ENCODE peak calls at places on chromosomes 6 and 20, in five cellular contexts. H, A, P, G and I are unnamed samples.

GRCh38 chr6:29005183-29005885 is at the start of gene ZNF311:
- DNase-seq in H (no peak), A (no peak), P (peak), G (no peak), I (no peak)

GRCh38 chr6:11632231-11632630 is 94.7 kb downstream of the TMEM170B start:
- DNase-seq in H (no peak), A (no peak), P (no peak), G (no peak), I (no peak)

GRCh38 chr20:59814835-59815340 is 118.5 kb downstream of the SYCP2 start:
- DNase-seq in H (peak), A (no peak), P (no peak), G (peak), I (no peak)

GRCh38 chr6:137123078-137123477 is 50.4 kb downstream of the IL22RA2 start:
- DNase-seq in H (no peak), A (no peak), P (no peak), G (no peak), I (no peak)

GRCh38 chr20:22207280-22207679 is 377.1 kb downstream of the FOXA2 start:
- DNase-seq in H (no peak), A (no peak), P (peak), G (no peak), I (no peak)

GRCh38 chr20:46893877-46894578 is 615 bp upstream of the EYA2 start:
- DNase-seq in H (no peak), A (no peak), P (no peak), G (no peak), I (no peak)

GRCh38 chr6:88472731-88473130 is 306.6 kb upstream of the CNR1 start:
- DNase-seq in H (no peak), A (no peak), P (no peak), G (no peak), I (no peak)

GRCh38 chr6:49463612-49463967 is 420 bp downstream of the CENPQ start:
- DNase-seq in H (no peak), A (no peak), P (no peak), G (no peak), I (no peak)

GRCh38 chr6:31559606-31559957 is 12.2 kb downstream of the NFKBIL1 start:
- DNase-seq in H (no peak), A (no peak), P (no peak), G (no peak), I (no peak)

GRCh38 chr6:30862156-30862875 is 22.0 kb upstream of the DDR1 start:
- DNase-seq in H (no peak), A (no peak), P (no peak), G (no peak), I (no peak)

GRCh38 chr6:36025932-36026327 is 1.5 kb upstream of the SLC26A8 start:
- DNase-seq in H (no peak), A (no peak), P (no peak), G (peak), I (no peak)

GRCh38 chr6:83824831-83825230 is 28.3 kb upstream of the RIPPLY2 start:
- DNase-seq in H (no peak), A (no peak), P (no peak), G (no peak), I (no peak)

GRCh38 chr6:116280161-116280959 is 630 bp upstream of the TSPYL1 start:
- DNase-seq in H (no peak), A (no peak), P (no peak), G (no peak), I (no peak)

GRCh38 chr6:32177182-32177787 is 920 bp upstream of the RNF5 start:
- DNase-seq in H (peak), A (no peak), P (peak), G (peak), I (no peak)

GRCh38 chr20:40431611-40432010 is 257.4 kb downstream of the MAFB start:
- DNase-seq in H (no peak), A (no peak), P (no peak), G (no peak), I (no peak)

GRCh38 chr20:3106658-3107463 is 22.3 kb upstream of the AVP start:
- DNase-seq in H (no peak), A (no peak), P (no peak), G (peak), I (peak)

GRCh38 chr6:146361367-146361924 is 182.2 kb upstream of the RAB32 start:
- DNase-seq in H (no peak), A (no peak), P (no peak), G (no peak), I (no peak)

GRCh38 chr6:42453649-42454427 is 2.1 kb upstream of the TRERF1 start:
- DNase-seq in H (peak), A (no peak), P (no peak), G (peak), I (no peak)

GRCh38 chr20:33602826-33603590 is 59.1 kb upstream of the C20orf144 start:
- DNase-seq in H (no peak), A (no peak), P (no peak), G (no peak), I (no peak)

GRCh38 chr6:1494671-1495070 is 105.3 kb downstream of the FOXF2 start:
- DNase-seq in H (no peak), A (no peak), P (no peak), G (no peak), I (no peak)

GRCh38 chr6:110661426-110661825 is 153.8 kb downstream of the CDK19 start:
- DNase-seq in H (no peak), A (no peak), P (no peak), G (no peak), I (no peak)

GRCh38 chr6:75504902-75505233 is 11.3 kb upstream of the FILIP1 start:
- DNase-seq in H (no peak), A (no peak), P (no peak), G (no peak), I (no peak)

GRCh38 chr6:10416516-10416862 is 1.6 kb upstream of the TFAP2A start:
- DNase-seq in H (no peak), A (no peak), P (no peak), G (no peak), I (no peak)

GRCh38 chr20:23918896-23919295 is 39.3 kb upstream of the CST5 start:
- DNase-seq in H (no peak), A (no peak), P (no peak), G (no peak), I (no peak)

GRCh38 chr6:148545901-148546300 is 200.9 kb upstream of the UST start:
- DNase-seq in H (no peak), A (no peak), P (no peak), G (no peak), I (no peak)

GRCh38 chr20:1418335-1418734 is 25.5 kb upstream of the FKBP1A start:
- DNase-seq in H (no peak), A (no peak), P (no peak), G (no peak), I (no peak)

GRCh38 chr6:125869427-125869826 is 78.7 kb downstream of the NCOA7 start:
- DNase-seq in H (no peak), A (no peak), P (no peak), G (no peak), I (no peak)

GRCh38 chr6:168192901-168193815 is 114.1 kb upstream of the FRMD1 start:
- DNase-seq in H (peak), A (peak), P (no peak), G (peak), I (no peak)

GRCh38 chr6:156777866-156778614 is 862 bp downstream of the ARID1B start:
- DNase-seq in H (peak), A (peak), P (peak), G (peak), I (peak)

GRCh38 chr6:99119109-99120031 is 171.6 kb upstream of the FBXL4 start:
- DNase-seq in H (peak), A (no peak), P (peak), G (peak), I (no peak)

GRCh38 chr6:95230071-95230740 is 347.1 kb upstream of the MANEA start:
- DNase-seq in H (no peak), A (no peak), P (no peak), G (no peak), I (no peak)

GRCh38 chr6:21752054-21752811 is 158.7 kb downstream of the SOX4 start:
- DNase-seq in H (no peak), A (no peak), P (no peak), G (no peak), I (no peak)

GRCh38 chr20:46998497-46999190 is 104.0 kb downstream of the EYA2 start:
- DNase-seq in H (no peak), A (no peak), P (no peak), G (peak), I (no peak)

GRCh38 chr20:42959996-42960395 is 229.7 kb downstream of the PTPRT start:
- DNase-seq in H (no peak), A (no peak), P (no peak), G (no peak), I (no peak)

GRCh38 chr6:4582506-4582905 is 193.7 kb upstream of the CDYL start:
- DNase-seq in H (no peak), A (no peak), P (no peak), G (no peak), I (no peak)

GRCh38 chr6:90135672-90136071 is 161.0 kb downstream of the BACH2 start:
- DNase-seq in H (no peak), A (no peak), P (no peak), G (no peak), I (no peak)

GRCh38 chr6:19472850-19473249 is 364.3 kb upstream of the ID4 start:
- DNase-seq in H (peak), A (no peak), P (peak), G (peak), I (no peak)
- TF ChIP-seq CTCF in H (peak), A (no peak), P (peak), G (peak), I (no peak)

DNA sequence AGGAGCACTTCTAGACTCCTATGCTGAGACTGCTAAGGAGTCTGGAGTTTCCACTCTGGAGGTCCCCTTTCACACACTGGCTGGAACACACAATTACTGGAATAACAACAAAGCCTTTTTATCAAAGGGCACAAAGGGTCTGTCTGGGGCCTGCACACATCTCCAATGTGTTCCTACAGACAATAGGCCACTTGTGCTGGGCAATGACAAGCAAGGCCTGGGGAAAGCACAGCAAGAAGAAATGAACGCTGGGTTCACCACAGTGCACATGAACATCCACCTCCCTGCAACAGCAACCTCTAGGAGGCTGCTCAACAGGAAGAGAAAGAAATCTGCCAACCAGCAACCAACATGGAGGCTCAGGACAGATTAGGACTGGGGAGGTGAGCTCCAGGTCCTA is 43.9 kb downstream of the TRPC4AP start:
- DNase-seq in H (no peak), A (no peak), P (no peak), G (no peak), I (no peak)
- TF ChIP-seq CTCF in H (no peak), A (no peak), P (no peak), G (no peak), I (no peak)

DNA sequence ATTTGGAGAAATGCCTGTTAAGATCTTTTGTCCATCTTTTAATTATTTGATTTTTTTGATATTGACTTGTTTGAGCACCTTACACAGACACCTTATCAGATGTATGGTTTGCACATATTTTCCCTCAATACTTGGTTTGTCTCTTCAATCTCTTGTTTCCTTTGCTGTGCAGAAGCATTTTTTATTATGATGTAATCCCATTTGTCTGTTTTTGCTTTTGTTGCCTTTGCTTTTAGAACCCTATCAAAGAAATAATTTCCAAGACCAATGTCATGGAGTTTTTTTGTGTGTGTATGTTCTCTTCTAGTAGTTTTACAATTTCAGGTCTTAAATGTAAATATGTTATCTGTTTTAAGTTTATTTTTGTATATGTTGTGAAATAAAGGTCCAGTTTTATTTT is 73.9 kb downstream of the HTR1B start:
- DNase-seq in H (no peak), A (no peak), P (no peak), G (no peak), I (no peak)
- TF ChIP-seq CTCF in H (no peak), A (no peak), P (no peak), G (no peak), I (no peak)

DNA sequence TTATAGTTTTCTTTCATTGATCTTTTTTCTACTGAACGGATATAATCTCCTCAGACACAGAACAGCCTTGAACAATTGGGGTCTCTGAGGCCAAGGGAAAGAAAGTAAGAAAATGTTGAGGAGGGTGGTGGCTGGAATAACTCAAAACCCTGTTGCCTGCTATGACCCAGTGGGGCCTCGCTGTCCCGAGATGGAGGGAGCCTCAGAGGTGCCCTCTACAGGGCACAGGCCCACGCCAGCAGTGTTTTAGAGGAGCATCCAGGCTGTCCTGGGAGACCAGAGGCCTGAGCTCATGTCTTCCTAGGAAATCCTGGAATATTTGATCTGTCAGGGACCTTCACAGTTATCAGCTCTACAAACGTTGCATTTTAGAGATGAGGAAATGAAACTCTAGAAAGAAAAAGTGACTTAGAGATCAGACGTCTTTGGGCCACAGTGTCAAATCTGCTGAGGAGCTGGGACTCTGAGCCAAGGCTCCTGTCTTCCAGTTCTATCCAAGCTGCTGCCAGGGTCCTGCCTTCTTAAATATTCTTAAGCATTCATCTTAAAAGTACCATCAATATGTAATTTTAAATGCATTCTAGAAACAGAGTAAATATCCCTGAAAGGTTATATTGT is 26.3 kb downstream of the ALDH5A1 start:
- DNase-seq in H (peak), A (peak), P (no peak), G (peak), I (no peak)
- TF ChIP-seq CTCF in H (peak), A (peak), P (peak), G (peak), I (peak)

GRCh38 chr6:8904754-8905153 is 469.4 kb upstream of the SLC35B3 start:
- DNase-seq in H (peak), A (no peak), P (no peak), G (peak), I (no peak)
- TF ChIP-seq CTCF in H (peak), A (no peak), P (no peak), G (peak), I (peak)

DNA sequence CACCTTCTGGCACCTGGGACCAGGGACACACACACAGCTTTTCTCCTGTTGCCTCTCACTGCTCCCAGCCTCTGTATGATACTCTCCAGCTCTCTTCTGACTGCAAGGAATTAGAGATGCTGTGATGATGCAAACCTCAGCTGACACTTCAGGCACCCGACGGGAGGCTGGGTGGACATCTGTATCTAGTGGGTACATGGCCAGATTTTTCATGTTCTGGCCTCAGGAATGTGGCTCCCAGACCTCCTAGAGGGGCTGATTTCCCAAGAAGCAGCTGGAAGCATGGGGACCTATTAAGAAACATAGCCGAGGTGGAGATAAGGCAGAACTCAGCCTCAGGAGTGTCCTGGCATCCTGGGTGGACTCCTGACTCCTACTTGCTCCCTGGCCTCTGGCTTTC is 6.8 kb upstream of the EPB41L1 start:
- DNase-seq in H (no peak), A (peak), P (no peak), G (peak), I (no peak)
- TF ChIP-seq CTCF in H (no peak), A (no peak), P (no peak), G (no peak), I (no peak)

GRCh38 chr6:73879894-73880293 is 183.9 kb downstream of the CD109 start:
- DNase-seq in H (no peak), A (no peak), P (no peak), G (no peak), I (no peak)
- TF ChIP-seq CTCF in H (no peak), A (no peak), P (no peak), G (no peak), I (no peak)

GRCh38 chr20:57882451-57883161 is 172.8 kb upstream of the PMEPA1 start:
- DNase-seq in H (no peak), A (no peak), P (no peak), G (no peak), I (no peak)
- TF ChIP-seq CTCF in H (no peak), A (no peak), P (no peak), G (no peak), I (no peak)

DNA sequence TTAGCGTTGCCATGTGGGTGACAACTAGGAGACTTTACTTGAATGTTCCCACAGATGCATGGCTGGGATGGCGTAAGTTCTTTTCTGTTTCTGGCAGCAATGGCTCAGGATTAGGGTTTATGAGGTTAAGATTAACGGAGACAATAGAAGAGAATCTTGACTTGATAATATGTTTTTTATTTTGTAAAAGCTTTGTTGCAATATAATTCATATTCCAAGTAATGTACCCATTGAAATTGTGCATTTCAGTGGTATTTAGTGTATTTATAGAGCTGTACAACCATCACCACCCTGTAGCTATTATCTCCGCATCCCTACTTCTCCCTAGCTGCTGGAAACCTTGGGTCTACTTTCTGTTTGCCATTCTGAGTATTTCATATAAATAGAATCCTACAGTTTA is 349.2 kb downstream of the UTRN start:
- DNase-seq in H (no peak), A (no peak), P (no peak), G (no peak), I (no peak)
- TF ChIP-seq CTCF in H (no peak), A (no peak), P (no peak), G (no peak), I (no peak)

GRCh38 chr20:48262396-48262795 is 477.1 kb upstream of the SULF2 start:
- DNase-seq in H (no peak), A (no peak), P (no peak), G (peak), I (no peak)

GRCh38 chr20:48259456-48259855 is 474.2 kb upstream of the SULF2 start:
- DNase-seq in H (no peak), A (no peak), P (no peak), G (peak), I (no peak)

GRCh38 chr20:48262955-48263354 is 477.7 kb upstream of the SULF2 start:
- DNase-seq in H (no peak), A (no peak), P (no peak), G (peak), I (no peak)

GRCh38 chr20:48257833-48258232 is 472.6 kb upstream of the SULF2 start:
- DNase-seq in H (no peak), A (no peak), P (no peak), G (no peak), I (no peak)

GRCh38 chr20:48260370-48260769 is 475.1 kb upstream of the SULF2 start:
- DNase-seq in H (no peak), A (no peak), P (no peak), G (peak), I (no peak)
- TF ChIP-seq CTCF in H (no peak), A (no peak), P (no peak), G (no peak), I (no peak)